ENCODE peak calls at places on chromosome 18, in four cellular contexts. E is spleen, W is SK-N-SH, S is choroid plexus epithelial cell. V is an unnamed sample.

GRCh38 chr18:22739789-22740188 is 193.3 kb upstream of the RBBP8 start:
- DNase-seq in E (no peak), W (no peak), S (no peak), V (no peak)

GRCh38 chr18:63237486-63237885 is 82.1 kb downstream of the BCL2 start:
- DNase-seq in E (no peak), W (no peak), S (no peak), V (peak)

GRCh38 chr18:3661121-3661520 is 211.1 kb downstream of the TGIF1 start:
- DNase-seq in E (no peak), W (no peak), S (no peak), V (no peak)

GRCh38 chr18:58943896-58944295 is 79.2 kb downstream of the ZNF532 start:
- DNase-seq in E (no peak), W (no peak), S (no peak), V (no peak)

GRCh38 chr18:63736856-63737255 is 34.1 kb downstream of the SERPINB11 start:
- DNase-seq in E (no peak), W (no peak), S (no peak), V (peak)

GRCh38 chr18:69567813-69568488 is 167.3 kb downstream of the DOK6 start:
- DNase-seq in E (no peak), W (no peak), S (no peak), V (no peak)

GRCh38 chr18:39742015-39742466 is 2176.4 kb upstream of the CELF4 start:
- DNase-seq in E (no peak), W (peak), S (no peak), V (no peak)

GRCh38 chr18:69947361-69948106 is at the start of gene CD226:
- DNase-seq in E (no peak), W (no peak), S (no peak), V (no peak)

GRCh38 chr18:62341423-62341920 is 16.4 kb downstream of the TNFRSF11A start:
- DNase-seq in E (no peak), W (peak), S (no peak), V (no peak)

GRCh38 chr18:63025251-63025710 is 294.3 kb downstream of the BCL2 start:
- DNase-seq in E (peak), W (peak), S (peak), V (peak)

GRCh38 chr18:76446746-76447267 is 48.2 kb downstream of the ZNF516 start:
- DNase-seq in E (no peak), W (no peak), S (no peak), V (no peak)

GRCh38 chr18:36387296-36387695 is 89.8 kb downstream of the FHOD3 start:
- DNase-seq in E (no peak), W (no peak), S (no peak), V (peak)

GRCh38 chr18:52236134-52236533 is 103.9 kb upstream of the DCC start:
- DNase-seq in E (no peak), W (no peak), S (peak), V (peak)

GRCh38 chr18:35344736-35345459 is 678 bp upstream of the ZNF24 start:
- DNase-seq in E (peak), W (no peak), S (no peak), V (no peak)

GRCh38 chr18:34659579-34660517 is 50.2 kb upstream of the DTNA start:
- DNase-seq in E (peak), W (peak), S (peak), V (peak)

GRCh38 chr18:76859474-76860339 is 37.4 kb downstream of the ZNF236 start:
- DNase-seq in E (no peak), W (no peak), S (no peak), V (no peak)

GRCh38 chr18:13435596-13436333 is 217.2 kb downstream of the LDLRAD4 start:
- DNase-seq in E (no peak), W (no peak), S (peak), V (peak)

GRCh38 chr18:6601241-6601640 is 128.3 kb upstream of the ARHGAP28 start:
- DNase-seq in E (no peak), W (no peak), S (peak), V (no peak)

GRCh38 chr18:10951631-10952544 is 197.5 kb downstream of the PIEZO2 start:
- DNase-seq in E (no peak), W (no peak), S (no peak), V (no peak)

GRCh38 chr18:79950440-79951341 is 762 bp downstream of the SLC66A2 start:
- DNase-seq in E (peak), W (peak), S (no peak), V (peak)

DNA sequence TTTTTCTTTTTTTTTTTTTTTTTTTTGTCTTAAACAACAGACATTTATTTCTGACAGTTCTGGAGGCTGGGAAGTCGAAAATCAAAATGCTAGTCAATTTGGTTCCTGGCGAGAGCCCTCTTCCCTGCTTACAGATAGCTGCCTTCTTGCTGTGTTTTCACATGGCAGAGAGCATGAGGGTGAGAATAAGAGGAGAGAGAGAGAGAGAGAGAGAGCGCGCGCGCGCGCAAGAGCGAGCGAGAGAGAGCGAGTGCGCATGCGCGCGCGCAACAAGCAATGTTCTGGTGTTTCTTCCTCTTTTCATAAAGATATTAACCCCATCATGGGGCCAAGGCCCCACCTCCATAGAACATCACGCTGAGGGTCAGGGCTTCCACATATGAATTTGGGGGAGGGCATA is 20.9 kb downstream of the MTCL1 start:
- DNase-seq in E (no peak), W (no peak), S (no peak), V (no peak)
- H3K4me3 ChIP-seq in E (no peak), W (no peak), S (no peak), V (no peak)

GRCh38 chr18:48317781-48318381 is 91.3 kb downstream of the ZBTB7C start:
- DNase-seq in E (peak), W (no peak), S (no peak), V (no peak)
- TF ChIP-seq CTCF in E (no peak), W (peak), S (peak), V (peak)

GRCh38 chr18:50280707-50281294 is 522 bp downstream of the MBD1 start:
- DNase-seq in E (no peak), W (no peak), S (no peak), V (no peak)

GRCh38 chr18:50281295-50281971 is at the start of gene MBD1:
- DNase-seq in E (peak), W (peak), S (peak), V (peak)

GRCh38 chr18:50281972-50282520 is 723 bp upstream of the MBD1 start:
- DNase-seq in E (no peak), W (no peak), S (no peak), V (no peak)

GRCh38 chr18:50277935-50278334 is 3.4 kb downstream of the MBD1 start:
- DNase-seq in E (no peak), W (no peak), S (peak), V (peak)

GRCh38 chr18:50279752-50280151 is 1.6 kb downstream of the MBD1 start:
- DNase-seq in E (no peak), W (no peak), S (no peak), V (no peak)
- H3K4me3 ChIP-seq in E (peak), W (peak), S (peak), V (peak)

GRCh38 chr18:48988508-48989303 is 37.9 kb upstream of the SMAD7 start:
- DNase-seq in E (peak), W (no peak), S (no peak), V (no peak)

GRCh38 chr18:48989304-48990284 is 38.8 kb upstream of the SMAD7 start:
- DNase-seq in E (no peak), W (no peak), S (peak), V (peak)

GRCh38 chr18:48991299-48992055 is 40.7 kb upstream of the SMAD7 start:
- DNase-seq in E (no peak), W (no peak), S (no peak), V (no peak)

GRCh38 chr18:48992133-48992532 is 41.4 kb upstream of the SMAD7 start:
- DNase-seq in E (no peak), W (no peak), S (no peak), V (no peak)

DNA sequence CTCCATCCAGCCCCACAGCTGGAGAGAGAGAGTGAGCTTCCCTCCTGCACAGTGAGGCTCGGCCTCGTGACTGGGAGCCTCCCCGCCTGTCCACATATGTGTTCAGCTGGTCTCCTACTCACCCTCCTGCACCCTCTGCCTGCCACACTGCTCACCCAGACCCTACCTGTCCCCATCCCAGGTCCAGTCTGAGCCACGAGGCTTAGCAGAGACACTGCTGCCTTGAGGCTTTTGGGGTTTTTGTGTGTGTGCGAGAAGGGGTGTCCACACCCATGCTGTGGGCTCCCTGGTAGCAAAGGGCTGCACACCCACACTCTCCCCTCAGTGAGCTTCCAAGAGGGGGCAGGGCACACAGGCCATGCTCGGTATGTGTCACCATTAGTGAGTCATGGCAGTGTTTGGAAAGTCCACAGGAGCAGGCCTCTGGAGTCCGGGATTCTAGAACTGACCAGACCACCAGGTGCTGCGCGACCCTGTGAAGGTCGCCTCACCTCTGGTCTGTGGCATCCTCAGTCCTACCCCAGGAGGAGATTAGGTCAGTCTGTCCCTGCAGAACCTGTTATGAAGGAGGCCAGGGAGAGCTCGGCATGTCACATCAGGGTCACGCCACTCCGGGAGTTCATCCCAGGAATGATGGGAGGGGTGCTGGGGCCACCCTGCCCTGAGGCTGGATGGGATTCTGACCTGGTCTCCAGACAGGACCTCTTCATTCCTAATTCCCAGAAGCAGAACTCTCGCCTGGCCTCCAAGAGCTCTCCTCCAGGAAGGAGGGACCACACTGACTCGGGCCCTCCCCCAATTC is 39.9 kb upstream of the SMAD7 start:
- DNase-seq in E (no peak), W (no peak), S (peak), V (peak)
- TF ChIP-seq CTCF in E (no peak), W (no peak), S (no peak), V (no peak)

GRCh38 chr18:28178720-28179119 is 1.8 kb upstream of the CDH2 start:
- DNase-seq in E (no peak), W (no peak), S (peak), V (no peak)
- H3K4me3 ChIP-seq in E (no peak), W (peak), S (peak), V (no peak)

DNA sequence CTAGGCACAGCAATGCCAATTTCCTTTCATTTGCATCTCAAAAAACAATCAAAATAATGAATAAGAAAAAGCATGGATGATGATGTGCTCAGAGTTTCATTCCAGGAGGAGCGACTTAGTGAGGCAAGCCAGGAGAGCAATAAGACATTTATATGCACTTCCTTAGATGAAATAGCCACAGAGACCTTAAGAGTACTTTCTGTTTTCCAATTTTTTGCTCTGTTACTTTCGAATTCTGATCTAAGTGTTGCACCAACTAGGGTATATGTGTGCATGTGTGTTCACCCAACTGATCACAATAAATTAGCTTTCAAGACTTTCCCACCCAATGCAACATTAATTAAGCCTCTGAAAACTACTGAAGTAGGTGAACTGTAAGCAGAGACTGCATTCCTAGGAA is 709 bp downstream of the RAB27B start:
- DNase-seq in E (no peak), W (no peak), S (peak), V (peak)
- TF ChIP-seq CTCF in E (no peak), W (no peak), S (no peak), V (no peak)

V was measured in fibroblast of mammary gland.